ENCODE peak calls at places on chromosomes 12 and 14, in ten cellular contexts. L, A, E, J, G, D, B, H, X and K are unnamed samples.

GRCh38 chr14:89249296-89249565 is 167.8 kb downstream of the FOXN3 start:
- DNase-seq in X (no peak), H (no peak), D (no peak), J (no peak), B (no peak), L (peak), A (peak), G (no peak), E (no peak), K (no peak)

GRCh38 chr12:41026151-41026550 is 162.0 kb upstream of the PDZRN4 start:
- DNase-seq in D (no peak), E (no peak), B (no peak), A (no peak), J (no peak), G (no peak), H (no peak), L (no peak), X (no peak), K (no peak)

GRCh38 chr14:101336203-101336602 is 225.1 kb upstream of the DIO3 start:
- DNase-seq in X (no peak), L (no peak), H (no peak), A (no peak), G (no peak), D (no peak), E (no peak), J (no peak), B (no peak), K (no peak)

GRCh38 chr14:27049611-27050172 is 451.9 kb upstream of the NOVA1 start:
- DNase-seq in G (peak), J (no peak), D (peak), E (no peak), A (no peak), B (no peak), X (no peak), L (no peak), H (no peak), K (no peak)

GRCh38 chr12:110073049-110073831 is 24.9 kb upstream of the C12orf76 start:
- DNase-seq in H (no peak), L (peak), D (peak), A (peak), B (no peak), G (peak), J (peak), E (no peak), X (peak), K (no peak)

GRCh38 chr12:45725631-45726593 is 3.6 kb upstream of the ARID2 start:
- DNase-seq in G (no peak), L (peak), B (no peak), H (no peak), D (peak), X (peak), J (peak), E (peak), A (peak), K (peak)

GRCh38 chr14:98173291-98173690 is 1098.7 kb downstream of the BCL11B start:
- DNase-seq in G (no peak), X (no peak), H (no peak), D (no peak), E (no peak), L (no peak), J (no peak), B (no peak), A (no peak), K (no peak)

GRCh38 chr12:54428050-54429013 is 9.3 kb upstream of the ITGA5 start:
- DNase-seq in H (no peak), L (no peak), G (no peak), X (no peak), D (no peak), A (peak), E (peak), J (no peak), B (no peak), K (peak)

GRCh38 chr12:25929096-25929637 is 29.3 kb upstream of the RASSF8 start:
- DNase-seq in J (no peak), D (no peak), A (no peak), L (peak), G (no peak), H (no peak), E (no peak), B (peak), X (no peak), K (no peak)

GRCh38 chr14:81169711-81170103 is 51.1 kb downstream of the GTF2A1 start:
- DNase-seq in D (peak), X (no peak), E (no peak), H (no peak), B (no peak), J (no peak), L (peak), A (no peak), G (no peak), K (no peak)

GRCh38 chr12:117845271-117845904 is 123.4 kb downstream of the KSR2 start:
- DNase-seq in H (no peak), G (no peak), B (no peak), J (no peak), E (no peak), D (peak), A (no peak), L (no peak), X (no peak), K (no peak)

GRCh38 chr12:29725587-29726320 is 58.0 kb downstream of the TMTC1 start:
- DNase-seq in B (peak), X (peak), H (no peak), E (no peak), D (no peak), J (peak), L (no peak), G (no peak), A (no peak), K (no peak)

GRCh38 chr14:38958589-38958988 is 144.4 kb downstream of the SEC23A start:
- DNase-seq in A (no peak), B (no peak), J (peak), D (no peak), L (peak), H (no peak), X (no peak), E (no peak), G (no peak), K (no peak)

GRCh38 chr14:91418387-91419043 is 895 bp upstream of the CCDC88C start:
- DNase-seq in G (no peak), B (no peak), L (peak), H (peak), J (peak), D (peak), E (peak), X (peak), A (peak), K (peak)

GRCh38 chr12:109625131-109625559 is 51.6 kb downstream of the MVK start:
- DNase-seq in J (no peak), H (no peak), A (peak), B (no peak), L (peak), E (peak), D (no peak), X (no peak), G (no peak), K (peak)

GRCh38 chr12:124096109-124096508 is 123.1 kb downstream of the ZNF664 start:
- DNase-seq in G (no peak), A (no peak), D (no peak), E (no peak), H (no peak), X (no peak), L (no peak), J (no peak), B (no peak), K (no peak)

GRCh38 chr12:119259483-119259882 is 75.0 kb upstream of the CCDC60 start:
- DNase-seq in B (no peak), J (no peak), X (no peak), A (no peak), G (no peak), E (no peak), H (no peak), D (no peak), L (no peak), K (no peak)

GRCh38 chr12:53983580-53984572 is 1.1 kb upstream of the HOXC10 start:
- DNase-seq in H (no peak), B (no peak), L (no peak), A (no peak), E (no peak), D (no peak), X (no peak), J (no peak), G (no peak), K (no peak)

GRCh38 chr12:9039397-9039977 is 50.1 kb downstream of the KLRG1 start:
- DNase-seq in D (peak), E (peak), H (no peak), L (peak), B (peak), J (peak), X (no peak), G (peak), A (peak), K (peak)

GRCh38 chr14:57199911-57200310 is 68.8 kb downstream of the EXOC5 start:
- DNase-seq in L (peak), B (peak), X (no peak), H (no peak), A (no peak), J (no peak), G (no peak), D (no peak), E (no peak), K (no peak)